ENCODE peak calls at places on chromosomes 12 and 14, in eight cellular contexts. One of them, this sample, is unnamed.

GRCh38 chr14:35403085-35403396 is 1.5 kb downstream of the NFKBIA start:
- DNase-seq in left ventricle myocardium inferior: peak; percentile 35
- DNase-seq in A549: no peak
- DNase-seq in cardiac muscle cell: no peak
- DNase-seq in kidney: peak; percentile 85
- DNase-seq in neural crest cell: no peak
- DNase-seq in lower leg skin: no peak
- DNase-seq in fibroblast of pulmonary artery: peak; percentile 66
- DNase-seq in this sample: no peak

GRCh38 chr12:77932216-77932615 is 101.5 kb downstream of the NAV3 start:
- DNase-seq in left ventricle myocardium inferior: no peak
- DNase-seq in A549: no peak
- DNase-seq in cardiac muscle cell: no peak
- DNase-seq in kidney: no peak
- DNase-seq in neural crest cell: no peak
- DNase-seq in lower leg skin: no peak
- DNase-seq in fibroblast of pulmonary artery: no peak
- DNase-seq in this sample: no peak

GRCh38 chr12:10469701-10470100 is 16.5 kb upstream of the KLRC1 start:
- DNase-seq in left ventricle myocardium inferior: no peak
- DNase-seq in A549: no peak
- DNase-seq in cardiac muscle cell: no peak
- DNase-seq in kidney: no peak
- DNase-seq in neural crest cell: no peak
- DNase-seq in lower leg skin: no peak
- DNase-seq in fibroblast of pulmonary artery: no peak
- DNase-seq in this sample: no peak

GRCh38 chr14:37600880-37601741 is 5.7 kb downstream of the TTC6 start:
- DNase-seq in left ventricle myocardium inferior: no peak
- DNase-seq in A549: no peak
- DNase-seq in cardiac muscle cell: no peak
- DNase-seq in kidney: no peak
- DNase-seq in neural crest cell: no peak
- DNase-seq in lower leg skin: no peak
- DNase-seq in fibroblast of pulmonary artery: no peak
- DNase-seq in this sample: no peak

GRCh38 chr14:103704708-103705107 is 10.5 kb downstream of the XRCC3 start:
- DNase-seq in left ventricle myocardium inferior: no peak
- DNase-seq in A549: no peak
- DNase-seq in cardiac muscle cell: no peak
- DNase-seq in kidney: no peak
- DNase-seq in neural crest cell: no peak
- DNase-seq in lower leg skin: peak; percentile 88
- DNase-seq in fibroblast of pulmonary artery: no peak
- DNase-seq in this sample: no peak

GRCh38 chr12:67517181-67517887 is 131.2 kb upstream of the DYRK2 start:
- DNase-seq in left ventricle myocardium inferior: no peak
- DNase-seq in A549: peak; percentile 38
- DNase-seq in cardiac muscle cell: no peak
- DNase-seq in kidney: no peak
- DNase-seq in neural crest cell: no peak
- DNase-seq in lower leg skin: no peak
- DNase-seq in fibroblast of pulmonary artery: peak; percentile 23
- DNase-seq in this sample: peak; percentile 33

GRCh38 chr12:2324375-2324774 is 271.6 kb downstream of the CACNA1C start:
- DNase-seq in left ventricle myocardium inferior: no peak
- DNase-seq in A549: no peak
- DNase-seq in cardiac muscle cell: no peak
- DNase-seq in kidney: no peak
- DNase-seq in neural crest cell: no peak
- DNase-seq in lower leg skin: no peak
- DNase-seq in fibroblast of pulmonary artery: no peak
- DNase-seq in this sample: no peak

GRCh38 chr14:58104808-58105207 is 47.2 kb downstream of the ARMH4 start:
- DNase-seq in left ventricle myocardium inferior: no peak
- DNase-seq in A549: no peak
- DNase-seq in cardiac muscle cell: no peak
- DNase-seq in kidney: no peak
- DNase-seq in neural crest cell: no peak
- DNase-seq in lower leg skin: no peak
- DNase-seq in fibroblast of pulmonary artery: peak; percentile 63
- DNase-seq in this sample: no peak

GRCh38 chr14:102319351-102320032 is at the start of gene ZNF839:
- DNase-seq in left ventricle myocardium inferior: peak; percentile 93
- DNase-seq in A549: peak; percentile 93
- DNase-seq in cardiac muscle cell: peak; percentile 88
- DNase-seq in kidney: peak; percentile 97
- DNase-seq in neural crest cell: peak; percentile 96
- DNase-seq in lower leg skin: peak; percentile 98
- DNase-seq in fibroblast of pulmonary artery: peak; percentile 91
- DNase-seq in this sample: peak; percentile 70

GRCh38 chr14:102316048-102316745 is 3.3 kb upstream of the ZNF839 start:
- DNase-seq in left ventricle myocardium inferior: no peak
- DNase-seq in A549: peak; percentile 74
- DNase-seq in cardiac muscle cell: peak; percentile 63
- DNase-seq in kidney: no peak
- DNase-seq in neural crest cell: peak; percentile 47
- DNase-seq in lower leg skin: no peak
- DNase-seq in fibroblast of pulmonary artery: peak; percentile 81
- DNase-seq in this sample: no peak

GRCh38 chr14:102316746-102317563 is 2.6 kb upstream of the ZNF839 start:
- DNase-seq in left ventricle myocardium inferior: peak; percentile 92
- DNase-seq in A549: peak; percentile 93
- DNase-seq in cardiac muscle cell: peak; percentile 90
- DNase-seq in kidney: peak; percentile 97
- DNase-seq in neural crest cell: peak; percentile 97
- DNase-seq in lower leg skin: peak; percentile 99
- DNase-seq in fibroblast of pulmonary artery: peak; percentile 93
- DNase-seq in this sample: peak; percentile 79

GRCh38 chr14:102318781-102319276 is 717 bp upstream of the ZNF839 start:
- DNase-seq in left ventricle myocardium inferior: no peak
- DNase-seq in A549: no peak
- DNase-seq in cardiac muscle cell: no peak
- DNase-seq in kidney: no peak
- DNase-seq in neural crest cell: no peak
- DNase-seq in lower leg skin: no peak
- DNase-seq in fibroblast of pulmonary artery: no peak
- DNase-seq in this sample: no peak

DNA sequence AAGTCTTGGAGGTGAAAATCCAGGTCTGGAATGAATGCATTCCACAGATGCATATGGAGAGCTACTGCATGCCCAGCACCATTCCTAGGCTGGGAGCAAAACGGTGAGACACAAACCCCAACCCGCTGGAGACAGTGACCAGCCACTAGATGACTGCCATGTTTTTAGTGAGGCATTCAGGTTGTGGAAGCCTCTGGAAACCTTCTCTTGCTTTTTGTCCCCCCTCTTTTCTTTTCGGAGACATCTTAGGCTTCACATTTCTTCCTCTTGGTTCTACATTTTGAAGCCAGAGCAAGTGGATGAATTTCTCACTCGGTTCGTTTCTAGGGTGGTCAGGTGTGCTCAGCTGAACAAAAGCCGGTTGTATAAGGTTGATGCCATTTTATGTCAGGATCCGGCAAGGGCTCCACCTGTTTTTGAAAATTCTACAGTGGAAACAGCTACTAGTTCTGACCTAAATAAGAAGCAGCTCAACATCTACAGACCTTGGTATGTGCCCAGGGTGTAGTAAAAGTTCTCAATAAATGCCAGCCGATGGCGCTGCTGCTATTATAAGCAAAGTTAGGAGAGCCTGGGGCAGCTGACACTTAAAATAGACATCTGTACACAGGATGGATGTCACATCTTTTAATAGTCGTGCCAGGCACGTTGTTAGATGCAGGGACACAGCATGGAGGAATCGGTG is 1.8 kb upstream of the ZNF839 start:
- DNase-seq in left ventricle myocardium inferior: peak; percentile 42
- DNase-seq in A549: peak; percentile 68
- DNase-seq in cardiac muscle cell: peak; percentile 50
- DNase-seq in kidney: no peak
- DNase-seq in neural crest cell: no peak
- DNase-seq in lower leg skin: no peak
- DNase-seq in fibroblast of pulmonary artery: peak; percentile 20
- DNase-seq in this sample: no peak
- TF ChIP-seq CTCF in left ventricle myocardium inferior: peak; percentile 23
- TF ChIP-seq CTCF in A549: no peak
- TF ChIP-seq CTCF in cardiac muscle cell: no peak
- TF ChIP-seq CTCF in kidney: no peak
- TF ChIP-seq CTCF in neural crest cell: no peak
- TF ChIP-seq CTCF in lower leg skin: no peak
- TF ChIP-seq CTCF in fibroblast of pulmonary artery: peak; percentile 0
- TF ChIP-seq CTCF in this sample: no peak

GRCh38 chr12:58741226-58741625 is 179.1 kb downstream of the LRIG3 start:
- DNase-seq in left ventricle myocardium inferior: no peak
- DNase-seq in A549: no peak
- DNase-seq in cardiac muscle cell: no peak
- DNase-seq in kidney: no peak
- DNase-seq in neural crest cell: no peak
- DNase-seq in lower leg skin: no peak
- DNase-seq in fibroblast of pulmonary artery: no peak
- DNase-seq in this sample: no peak
- TF ChIP-seq CTCF in left ventricle myocardium inferior: no peak
- TF ChIP-seq CTCF in A549: no peak
- TF ChIP-seq CTCF in cardiac muscle cell: no peak
- TF ChIP-seq CTCF in kidney: no peak
- TF ChIP-seq CTCF in neural crest cell: no peak
- TF ChIP-seq CTCF in lower leg skin: no peak
- TF ChIP-seq CTCF in fibroblast of pulmonary artery: no peak
- TF ChIP-seq CTCF in this sample: no peak

GRCh38 chr12:90622431-90622830 is 332.5 kb downstream of the CCER1 start:
- DNase-seq in left ventricle myocardium inferior: no peak
- DNase-seq in A549: peak; percentile 9
- DNase-seq in cardiac muscle cell: no peak
- DNase-seq in kidney: no peak
- DNase-seq in neural crest cell: no peak
- DNase-seq in lower leg skin: no peak
- DNase-seq in fibroblast of pulmonary artery: peak; percentile 36
- DNase-seq in this sample: no peak

GRCh38 chr12:90627180-90627896 is 327.6 kb downstream of the CCER1 start:
- DNase-seq in left ventricle myocardium inferior: no peak
- DNase-seq in A549: no peak
- DNase-seq in cardiac muscle cell: no peak
- DNase-seq in kidney: no peak
- DNase-seq in neural crest cell: no peak
- DNase-seq in lower leg skin: no peak
- DNase-seq in fibroblast of pulmonary artery: peak; percentile 29
- DNase-seq in this sample: no peak

GRCh38 chr12:90630006-90630405 is 325.0 kb downstream of the CCER1 start:
- DNase-seq in left ventricle myocardium inferior: no peak
- DNase-seq in A549: no peak
- DNase-seq in cardiac muscle cell: no peak
- DNase-seq in kidney: no peak
- DNase-seq in neural crest cell: no peak
- DNase-seq in lower leg skin: no peak
- DNase-seq in fibroblast of pulmonary artery: no peak
- DNase-seq in this sample: no peak

GRCh38 chr12:90631581-90631980 is 323.4 kb downstream of the CCER1 start:
- DNase-seq in left ventricle myocardium inferior: no peak
- DNase-seq in A549: no peak
- DNase-seq in cardiac muscle cell: no peak
- DNase-seq in kidney: no peak
- DNase-seq in neural crest cell: no peak
- DNase-seq in lower leg skin: no peak
- DNase-seq in fibroblast of pulmonary artery: peak; percentile 26
- DNase-seq in this sample: no peak

GRCh38 chr12:90628213-90628612 is 326.8 kb downstream of the CCER1 start:
- DNase-seq in left ventricle myocardium inferior: no peak
- DNase-seq in A549: no peak
- DNase-seq in cardiac muscle cell: no peak
- DNase-seq in kidney: no peak
- DNase-seq in neural crest cell: no peak
- DNase-seq in lower leg skin: no peak
- DNase-seq in fibroblast of pulmonary artery: no peak
- DNase-seq in this sample: no peak
- TF ChIP-seq CTCF in left ventricle myocardium inferior: no peak
- TF ChIP-seq CTCF in A549: no peak
- TF ChIP-seq CTCF in cardiac muscle cell: no peak
- TF ChIP-seq CTCF in kidney: no peak
- TF ChIP-seq CTCF in neural crest cell: no peak
- TF ChIP-seq CTCF in lower leg skin: no peak
- TF ChIP-seq CTCF in fibroblast of pulmonary artery: no peak
- TF ChIP-seq CTCF in this sample: no peak

GRCh38 chr14:78697341-78697740 is 527.2 kb downstream of the NRXN3 start:
- DNase-seq in left ventricle myocardium inferior: no peak
- DNase-seq in A549: peak; percentile 36
- DNase-seq in cardiac muscle cell: peak; percentile 29
- DNase-seq in kidney: no peak
- DNase-seq in neural crest cell: no peak
- DNase-seq in lower leg skin: no peak
- DNase-seq in fibroblast of pulmonary artery: peak; percentile 22
- DNase-seq in this sample: no peak
- TF ChIP-seq CTCF in left ventricle myocardium inferior: peak; percentile 49
- TF ChIP-seq CTCF in A549: peak; percentile 47
- TF ChIP-seq CTCF in cardiac muscle cell: peak; percentile 31
- TF ChIP-seq CTCF in kidney: peak; percentile 17
- TF ChIP-seq CTCF in neural crest cell: peak; percentile 77
- TF ChIP-seq CTCF in lower leg skin: no peak
- TF ChIP-seq CTCF in fibroblast of pulmonary artery: peak; percentile 38
- TF ChIP-seq CTCF in this sample: no peak

DNA sequence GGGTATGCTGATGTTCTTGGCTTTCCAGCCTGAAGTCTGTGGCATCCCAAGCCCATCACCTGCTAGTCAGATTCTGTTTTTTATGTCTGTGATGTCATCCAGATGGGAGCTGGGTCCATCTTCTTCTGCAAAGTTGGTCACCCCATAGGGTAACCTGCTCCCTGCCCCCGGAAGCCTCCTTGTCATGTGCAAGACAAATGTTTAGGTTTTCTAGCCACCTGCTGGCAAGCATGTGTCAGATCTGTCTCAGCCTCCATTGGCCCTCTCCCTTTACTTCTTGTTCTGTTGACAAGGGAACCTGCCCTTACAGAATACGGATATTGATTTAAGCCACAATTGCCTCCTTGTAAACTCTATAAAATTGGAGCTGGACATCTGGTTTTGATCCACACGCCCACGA is 7.4 kb downstream of the NTF3 start:
- DNase-seq in left ventricle myocardium inferior: no peak
- DNase-seq in A549: no peak
- DNase-seq in cardiac muscle cell: no peak
- DNase-seq in kidney: no peak
- DNase-seq in neural crest cell: no peak
- DNase-seq in lower leg skin: no peak
- DNase-seq in fibroblast of pulmonary artery: no peak
- DNase-seq in this sample: no peak
- TF ChIP-seq CTCF in left ventricle myocardium inferior: no peak
- TF ChIP-seq CTCF in A549: no peak
- TF ChIP-seq CTCF in cardiac muscle cell: no peak
- TF ChIP-seq CTCF in kidney: no peak
- TF ChIP-seq CTCF in neural crest cell: no peak
- TF ChIP-seq CTCF in lower leg skin: no peak
- TF ChIP-seq CTCF in fibroblast of pulmonary artery: no peak
- TF ChIP-seq CTCF in this sample: no peak

GRCh38 chr12:17976202-17976601 is 113.8 kb downstream of the RERGL start:
- DNase-seq in left ventricle myocardium inferior: no peak
- DNase-seq in A549: peak; percentile 24
- DNase-seq in cardiac muscle cell: peak; percentile 31
- DNase-seq in kidney: no peak
- DNase-seq in neural crest cell: no peak
- DNase-seq in lower leg skin: no peak
- DNase-seq in fibroblast of pulmonary artery: no peak
- DNase-seq in this sample: no peak
- TF ChIP-seq CTCF in left ventricle myocardium inferior: no peak
- TF ChIP-seq CTCF in A549: no peak
- TF ChIP-seq CTCF in cardiac muscle cell: no peak
- TF ChIP-seq CTCF in kidney: no peak
- TF ChIP-seq CTCF in neural crest cell: peak; percentile 55
- TF ChIP-seq CTCF in lower leg skin: no peak
- TF ChIP-seq CTCF in fibroblast of pulmonary artery: no peak
- TF ChIP-seq CTCF in this sample: no peak

This sample was measured in omental fat pad.